ENCODE peak calls at places on chromosomes 16 and 17, in four cellular contexts. X is adrenal gland, Y is tibial nerve, I is HCT116. S is an unnamed sample.

GRCh38 chr17:5264930-5265329 is 17.2 kb upstream of the RABEP1 start:
- DNase-seq in Y (no peak), I (no peak), X (no peak), S (no peak)

GRCh38 chr17:75594499-75595283 is 7.1 kb downstream of the MYO15B start:
- DNase-seq in X (no peak), I (no peak), Y (no peak), S (no peak)

GRCh38 chr16:47732806-47733150 is 271.6 kb downstream of the PHKB start:
- DNase-seq in X (no peak), I (peak; percentile 10), Y (no peak), S (no peak)

GRCh38 chr16:21028728-21029127 is 121.9 kb downstream of the DNAH3 start:
- DNase-seq in X (no peak), I (no peak), Y (no peak), S (no peak)

GRCh38 chr17:4161179-4161559 is 18.2 kb downstream of the CYB5D2 start:
- DNase-seq in Y (peak; percentile 46), I (no peak), X (peak; percentile 78), S (no peak)

GRCh38 chr16:83143788-83144187 is 517.0 kb downstream of the CDH13 start:
- DNase-seq in Y (no peak), X (no peak), I (no peak), S (no peak)

GRCh38 chr16:89155184-89155679 is 16.3 kb upstream of the CDH15 start:
- DNase-seq in X (peak; percentile 80), Y (peak; percentile 43), I (no peak), S (no peak)

GRCh38 chr17:8698142-8699050 is 46.2 kb downstream of the CCDC42 start:
- DNase-seq in X (peak; percentile 55), I (no peak), Y (no peak), S (peak; percentile 82)

GRCh38 chr16:47927330-47927729 is 228.5 kb downstream of the ABCC12 start:
- DNase-seq in I (no peak), Y (no peak), X (no peak), S (no peak)

GRCh38 chr16:12405083-12405482 is 398.6 kb downstream of the CPPED1 start:
- DNase-seq in Y (no peak), I (no peak), X (no peak), S (no peak)

GRCh38 chr16:57619606-57620315 is 8.7 kb upstream of the ADGRG1 start:
- DNase-seq in X (peak; percentile 14), I (no peak), Y (peak; percentile 7), S (peak; percentile 66)

GRCh38 chr16:3458278-3458851 is 14.9 kb downstream of the NAA60 start:
- DNase-seq in I (no peak), X (peak; percentile 46), Y (no peak), S (no peak)

GRCh38 chr17:27861979-27862378 is 31.2 kb downstream of the LYRM9 start:
- DNase-seq in I (no peak), X (peak; percentile 34), Y (no peak), S (no peak)

GRCh38 chr16:25134306-25134705 is 22.8 kb downstream of the LCMT1 start:
- DNase-seq in Y (no peak), X (no peak), I (no peak), S (no peak)

GRCh38 chr16:3074860-3075545 is 9.6 kb downstream of the IL32 start:
- DNase-seq in X (no peak), I (no peak), Y (no peak), S (no peak)

GRCh38 chr16:19861069-19861468 is 23.6 kb downstream of the GPRC5B start:
- DNase-seq in Y (no peak), I (no peak), X (no peak), S (no peak)

GRCh38 chr16:86013867-86014266 is 114.9 kb downstream of the IRF8 start:
- DNase-seq in I (no peak), Y (no peak), X (no peak), S (no peak)

GRCh38 chr16:203246-203645 is 23.0 kb downstream of the HBQ1 start:
- DNase-seq in I (no peak), Y (no peak), X (no peak), S (no peak)

GRCh38 chr17:31371511-31372097 is 19.9 kb upstream of the RAB11FIP4 start:
- DNase-seq in X (no peak), I (no peak), Y (no peak), S (no peak)

GRCh38 chr16:3285131-3285530 is 1.8 kb downstream of the ZNF263 start:
- DNase-seq in I (no peak), Y (no peak), X (peak; percentile 10), S (peak; percentile 62)

GRCh38 chr17:61496174-61496956 is 44.1 kb downstream of the TBX4 start:
- DNase-seq in X (no peak), Y (no peak), I (no peak), S (no peak)

GRCh38 chr16:89581861-89582563 is 6.5 kb downstream of the CPNE7 start:
- DNase-seq in Y (no peak), X (no peak), I (no peak), S (no peak)

GRCh38 chr17:8872705-8873426 is 5.4 kb upstream of the PIK3R6 start:
- DNase-seq in X (no peak), Y (no peak), I (no peak), S (no peak)

GRCh38 chr17:77115947-77116346 is 24.8 kb upstream of the SEC14L1 start:
- DNase-seq in Y (no peak), I (no peak), X (no peak), S (no peak)

GRCh38 chr17:18980682-18981384 is 23.7 kb downstream of the FAM83G start:
- DNase-seq in X (no peak), Y (no peak), I (no peak), S (no peak)

GRCh38 chr17:65685110-65685509 is 123.7 kb upstream of the AXIN2 start:
- DNase-seq in I (no peak), Y (no peak), X (no peak), S (no peak)

GRCh38 chr16:2964416-2965223 is 545 bp downstream of the KREMEN2 start:
- DNase-seq in I (peak; percentile 76), Y (no peak), X (no peak), S (no peak)

GRCh38 chr17:30956764-30957374 is 14.0 kb upstream of the RNF135 start:
- DNase-seq in I (no peak), Y (no peak), X (no peak), S (no peak)

GRCh38 chr17:62687997-62688396 is 60.5 kb downstream of the MRC2 start:
- DNase-seq in X (no peak), Y (no peak), I (no peak), S (no peak)

GRCh38 chr17:77042688-77043330 is 98.0 kb upstream of the SEC14L1 start:
- DNase-seq in I (no peak), X (no peak), Y (no peak), S (no peak)

GRCh38 chr17:1201132-1201702 is 21.4 kb upstream of the ABR start:
- DNase-seq in Y (no peak), X (peak; percentile 35), I (no peak), S (no peak)

GRCh38 chr16:65032397-65032796 is 89.5 kb downstream of the CDH11 start:
- DNase-seq in Y (no peak), I (no peak), X (no peak), S (no peak)

DNA sequence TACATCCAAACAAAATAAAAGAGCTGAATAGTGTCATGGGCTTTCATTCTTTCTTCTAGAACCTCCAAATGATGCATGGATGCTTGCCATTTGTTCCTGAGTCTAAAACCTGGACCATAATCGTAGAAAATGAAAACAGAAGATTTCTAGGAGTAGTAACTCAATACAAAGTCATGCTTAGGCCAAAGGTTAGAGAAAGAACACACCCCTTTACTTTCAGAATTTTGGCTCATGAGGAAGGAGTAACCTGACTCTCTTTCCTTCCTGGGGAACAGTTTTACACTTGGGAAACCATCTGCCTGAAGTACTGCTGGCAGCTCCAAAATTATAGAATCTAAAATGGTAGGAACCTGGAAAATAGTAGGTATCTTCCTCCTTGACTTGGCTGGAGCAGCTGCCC is 137.2 kb downstream of the SNX11 start:
- DNase-seq in I (no peak), X (no peak), Y (no peak), S (no peak)
- H3K4me3 ChIP-seq in I (peak overlapping the region; percentile 5), X (no peak overlapping the region), Y (no peak overlapping the region), S (no peak overlapping the region)

GRCh38 chr17:32494621-32495346 is 8.0 kb downstream of the CDK5R1 start:
- DNase-seq in Y (no peak), I (no peak), X (no peak), S (no peak)

GRCh38 chr17:32498362-32498761 is 11.6 kb downstream of the CDK5R1 start:
- DNase-seq in Y (no peak), X (no peak), I (no peak), S (no peak)

GRCh38 chr17:32495347-32496253 is 8.8 kb downstream of the CDK5R1 start:
- DNase-seq in I (no peak), X (peak; percentile 60), Y (no peak), S (no peak)

GRCh38 chr17:32496348-32497078 is 9.7 kb downstream of the CDK5R1 start:
- DNase-seq in I (no peak), Y (no peak), X (no peak), S (no peak)

DNA sequence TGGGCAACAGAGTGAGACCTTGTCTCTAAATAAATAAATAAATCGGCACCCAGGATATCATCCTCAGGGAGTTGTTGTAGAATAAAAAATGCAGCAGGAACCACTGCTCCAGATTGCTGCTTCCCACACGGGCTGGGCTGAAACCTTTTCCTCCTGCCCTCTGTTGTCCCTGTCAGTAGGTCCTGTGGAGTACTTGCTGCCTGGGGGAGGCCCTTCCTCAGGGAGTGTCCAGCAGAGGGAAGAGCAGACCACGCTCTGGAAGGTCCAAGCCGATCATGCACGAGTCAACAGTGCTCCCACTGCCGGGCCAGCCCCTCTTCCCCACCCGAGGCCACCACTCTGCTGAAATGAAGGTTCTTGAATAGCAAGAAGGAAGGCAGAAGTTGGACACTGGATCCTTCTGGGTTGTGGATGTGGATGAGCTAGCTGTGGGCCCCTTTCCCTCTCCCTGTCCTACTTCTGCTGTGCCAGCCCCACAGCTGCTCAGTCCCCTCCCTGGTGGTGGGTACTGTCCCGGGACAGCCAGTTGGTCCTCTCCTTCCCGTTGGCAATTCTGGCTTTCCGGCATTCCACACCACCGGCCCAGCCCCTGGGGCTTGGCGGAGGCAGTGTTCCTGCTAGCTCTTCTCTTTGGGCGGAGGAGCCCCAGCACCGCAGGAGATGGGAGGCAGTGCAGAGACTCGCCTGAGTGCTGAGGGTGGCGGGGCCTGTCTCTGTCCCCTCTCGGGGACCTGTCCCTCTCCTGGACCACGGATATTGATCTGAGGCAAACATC is 10.8 kb downstream of the CDK5R1 start:
- DNase-seq in Y (no peak), X (no peak), I (no peak), S (no peak)
- TF ChIP-seq CTCF in Y (no peak), X (no peak), I (no peak), S (no peak)

DNA sequence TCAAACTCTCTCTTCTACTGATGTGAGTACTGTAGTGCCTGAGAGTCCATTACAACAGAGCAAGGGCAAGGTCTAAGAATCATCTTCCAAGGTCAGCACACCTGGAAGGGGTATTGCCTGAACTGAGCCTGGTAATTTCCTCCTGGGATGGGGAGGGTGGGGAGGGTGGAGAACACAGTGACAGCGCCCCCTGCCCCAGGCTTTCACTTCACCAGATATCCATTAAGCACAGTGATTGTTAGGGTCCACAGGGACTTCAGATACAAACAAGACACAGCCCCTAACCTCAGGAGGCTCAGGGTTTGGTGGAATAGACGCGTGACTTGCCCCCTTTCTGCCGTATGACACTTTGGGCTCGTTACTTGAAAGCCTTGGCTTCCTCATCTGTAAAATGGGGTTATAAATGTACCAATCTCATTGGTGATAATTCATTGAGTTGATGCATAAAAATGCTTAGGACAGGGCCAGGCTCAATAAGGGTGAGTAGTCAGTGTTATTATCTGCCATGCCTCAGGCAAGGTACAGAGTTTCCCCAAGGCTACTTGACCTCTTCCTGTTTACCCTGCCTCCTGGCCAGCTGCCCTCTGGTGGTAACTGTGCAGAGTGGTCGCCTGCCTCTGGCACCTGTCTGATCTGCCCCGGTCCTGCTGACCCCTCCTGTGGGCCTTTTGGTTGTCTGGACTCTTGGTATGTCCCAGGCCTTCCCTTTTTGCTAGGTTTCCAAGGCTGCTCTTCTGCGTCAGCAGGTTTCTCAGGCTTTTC is 13.1 kb upstream of the BRD7 start:
- DNase-seq in X (no peak), I (no peak), Y (no peak), S (peak; percentile 46)
- H3K27ac ChIP-seq in X (no peak overlapping the region), I (no peak overlapping the region), Y (no peak overlapping the region), S (no peak overlapping the region)

GRCh38 chr16:68387301-68387700 is 61.0 kb downstream of the SMPD3 start:
- DNase-seq in I (no peak), X (no peak), Y (no peak), S (no peak)
- H3K4me3 ChIP-seq in I (no peak overlapping the region), X (no peak overlapping the region), Y (no peak overlapping the region), S (no peak overlapping the region)